ENCODE peak calls at places on chromosome 16, in five cellular contexts. M, J, Z, E and H are unnamed samples.

GRCh38 chr16:57667526-57668258 is 414 bp upstream of the ADGRG3 start:
- DNase-seq in Z (peak), E (no peak), M (peak), J (peak), H (no peak)

GRCh38 chr16:84672276-84673202 is 24.2 kb downstream of the KLHL36 start:
- DNase-seq in E (no peak), M (peak), J (peak), Z (peak), H (peak)

GRCh38 chr16:2817496-2818277 is 650 bp downstream of the PRSS21 start:
- DNase-seq in E (no peak), Z (peak), J (no peak), M (no peak), H (no peak)

GRCh38 chr16:60646631-60647030 is 1389.6 kb downstream of the CDH8 start:
- DNase-seq in M (no peak), E (no peak), J (no peak), Z (no peak), H (no peak)

GRCh38 chr16:31465788-31466370 is 6.1 kb upstream of the TGFB1I1 start:
- DNase-seq in E (no peak), M (no peak), J (no peak), Z (no peak), H (no peak)

GRCh38 chr16:77724174-77724573 is 1.9 kb downstream of the NUDT7 start:
- DNase-seq in M (no peak), J (peak), Z (no peak), E (no peak), H (no peak)

GRCh38 chr16:19703218-19703617 is 14.8 kb downstream of the KNOP1 start:
- DNase-seq in J (no peak), Z (no peak), E (no peak), M (no peak), H (no peak)

GRCh38 chr16:26709175-26709574 is 357.6 kb upstream of the C16orf82 start:
- DNase-seq in J (no peak), M (no peak), E (no peak), Z (peak), H (peak)

GRCh38 chr16:24670623-24671454 is 58.6 kb upstream of the TNRC6A start:
- DNase-seq in Z (no peak), M (peak), J (no peak), E (no peak), H (peak)

GRCh38 chr16:12207939-12208338 is 231.4 kb downstream of the SNX29 start:
- DNase-seq in J (no peak), E (no peak), M (no peak), Z (no peak), H (no peak)

DNA sequence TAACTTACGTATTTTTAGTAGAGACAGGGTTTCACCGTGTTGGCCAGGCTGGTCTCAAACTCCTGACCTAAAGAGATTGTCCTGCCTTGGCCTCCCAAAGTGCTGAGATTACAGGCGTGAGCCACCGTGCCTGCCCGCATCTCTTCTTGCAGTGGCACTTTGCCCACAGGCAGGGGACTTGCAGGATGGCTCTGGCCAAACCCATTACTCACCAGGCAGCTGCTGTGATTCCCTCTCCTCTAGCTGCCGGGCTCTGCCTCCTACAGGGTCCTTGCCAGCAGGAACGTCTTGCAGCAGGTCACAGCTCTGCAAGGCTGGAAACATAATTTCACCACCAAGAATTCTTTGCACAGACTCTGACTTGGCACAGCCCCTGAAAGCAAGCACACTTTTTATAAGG is 20.2 kb downstream of the COX4I1 start:
- DNase-seq in J (no peak), E (no peak), Z (no peak), M (no peak), H (peak)
- TF ChIP-seq KDM1A in J (no peak), E (no peak), Z (no peak), M (no peak), H (no peak)

GRCh38 chr16:4270595-4270994 is 2.2 kb downstream of the TFAP4 start:
- DNase-seq in M (no peak), J (no peak), Z (no peak), E (no peak), H (no peak)

GRCh38 chr16:4273858-4274291 is 1.1 kb upstream of the TFAP4 start:
- DNase-seq in E (no peak), M (peak), Z (no peak), J (peak), H (peak)

GRCh38 chr16:4271176-4272113 is 1.4 kb downstream of the TFAP4 start:
- DNase-seq in Z (peak), M (peak), J (peak), E (peak), H (peak)

GRCh38 chr16:4270091-4270490 is 2.7 kb downstream of the TFAP4 start:
- DNase-seq in E (no peak), Z (no peak), J (no peak), M (no peak), H (no peak)

DNA sequence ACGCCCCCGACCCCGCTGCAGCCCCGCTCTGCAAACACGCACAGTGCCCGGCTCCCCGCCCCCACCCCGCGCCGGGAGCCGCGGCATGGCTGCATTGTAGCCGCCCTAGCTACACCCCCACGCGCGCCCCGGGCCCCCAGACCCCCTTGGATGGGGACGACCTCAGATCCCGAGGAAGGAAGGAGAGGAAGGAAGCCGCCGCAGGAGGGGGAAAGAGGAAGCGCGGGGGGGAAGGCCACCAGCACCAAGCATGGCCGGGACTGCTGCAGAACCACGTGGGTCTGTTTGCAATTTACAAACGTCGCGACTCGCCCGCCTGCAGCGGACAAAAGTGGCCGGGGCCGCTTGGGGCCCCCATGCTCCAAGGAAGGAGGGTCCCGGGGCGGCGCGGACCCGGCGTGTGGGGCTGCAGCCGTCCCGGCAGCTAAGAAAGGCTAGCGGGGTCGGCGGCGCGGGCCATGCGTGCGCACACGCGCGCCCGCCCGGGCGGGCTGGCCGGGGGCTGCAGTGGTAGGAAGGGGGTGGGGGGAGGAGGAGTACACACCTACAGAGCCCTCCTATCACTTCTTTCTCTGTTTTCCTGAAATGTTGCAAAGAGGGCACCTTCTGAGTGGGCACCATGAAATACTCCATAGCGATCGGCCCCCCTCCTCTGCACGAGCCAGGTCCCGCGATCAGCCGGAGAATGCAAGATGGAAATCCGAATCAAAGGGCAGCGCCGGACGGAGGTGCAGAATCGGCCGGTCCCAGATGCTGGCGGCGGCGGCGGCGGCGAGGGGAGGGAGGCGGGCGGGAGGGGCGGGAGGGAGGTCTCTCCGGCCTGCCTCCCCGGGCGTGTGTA is 489 bp downstream of the TFAP4 start:
- DNase-seq in E (no peak), Z (peak), J (peak), M (peak), H (peak)
- TF ChIP-seq RAD21 in E (no peak), Z (no peak), J (no peak), M (no peak), H (no peak)

GRCh38 chr16:66477028-66477515 is 50.0 kb downstream of the BEAN1 start:
- DNase-seq in M (no peak), E (no peak), Z (no peak), J (no peak), H (no peak)

GRCh38 chr16:66474750-66475199 is 47.7 kb downstream of the BEAN1 start:
- DNase-seq in E (peak), J (no peak), Z (no peak), M (peak), H (no peak)

GRCh38 chr16:66473654-66474519 is 46.8 kb downstream of the BEAN1 start:
- DNase-seq in M (peak), E (no peak), J (no peak), Z (no peak), H (no peak)

GRCh38 chr16:66476328-66477027 is 49.4 kb downstream of the BEAN1 start:
- DNase-seq in E (no peak), M (peak), Z (peak), J (no peak), H (peak)

DNA sequence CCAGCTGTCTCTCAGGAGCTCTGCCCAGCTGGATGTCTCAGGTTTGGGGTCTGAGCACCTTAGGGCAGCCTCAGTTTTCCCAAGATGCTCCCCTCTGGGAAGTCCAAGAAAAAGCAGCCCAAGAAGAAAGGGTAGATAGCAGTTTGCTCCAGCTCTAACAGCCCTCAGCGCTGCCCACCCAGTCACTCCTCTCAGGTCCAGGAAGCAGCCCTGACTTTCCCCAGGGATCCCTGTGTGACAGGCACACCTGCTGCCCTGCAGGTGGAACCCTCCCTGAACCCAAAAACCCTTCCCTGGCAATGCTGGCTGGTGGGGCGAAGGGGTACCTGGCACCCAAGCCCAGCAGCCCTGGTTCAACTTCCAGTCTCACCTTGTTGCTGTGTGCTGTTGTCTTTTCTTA is 48.1 kb downstream of the BEAN1 start:
- DNase-seq in M (no peak), E (no peak), J (no peak), Z (no peak), H (no peak)
- TF ChIP-seq KDM1A in M (no peak), E (no peak), J (no peak), Z (no peak), H (no peak)

GRCh38 chr16:22946433-22946832 is 132.5 kb downstream of the HS3ST2 start:
- DNase-seq in Z (no peak), J (no peak), E (no peak), M (no peak), H (no peak)

GRCh38 chr16:22945361-22945760 is 131.4 kb downstream of the HS3ST2 start:
- DNase-seq in M (no peak), Z (no peak), E (no peak), J (no peak), H (no peak)

GRCh38 chr16:22938647-22939046 is 124.7 kb downstream of the HS3ST2 start:
- DNase-seq in Z (no peak), E (no peak), M (no peak), J (no peak), H (no peak)

GRCh38 chr16:22941970-22942501 is 128.1 kb downstream of the HS3ST2 start:
- DNase-seq in E (no peak), J (no peak), M (no peak), Z (no peak), H (no peak)

DNA sequence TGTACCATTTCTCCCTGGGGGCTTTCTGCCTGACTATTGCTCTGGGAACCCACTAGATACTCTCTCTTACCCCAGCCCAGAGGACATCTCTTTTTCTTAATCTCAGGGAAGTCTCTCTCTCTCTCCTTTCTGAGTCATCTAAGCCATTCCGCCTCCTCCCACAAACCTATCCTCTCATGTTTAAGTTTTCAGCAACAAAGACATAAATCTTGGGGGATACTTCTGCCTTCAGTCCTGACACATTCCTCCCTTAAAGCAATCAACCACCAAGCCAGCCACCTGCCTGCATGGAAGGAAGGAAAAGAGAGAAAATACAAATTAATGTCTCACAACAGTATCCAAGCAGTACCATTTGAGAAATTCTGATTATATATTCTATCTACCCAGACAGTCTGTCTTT is 128.8 kb downstream of the HS3ST2 start:
- DNase-seq in Z (no peak), J (no peak), E (no peak), M (no peak), H (no peak)
- TF ChIP-seq RAD21 in Z (no peak), J (no peak), E (no peak), M (no peak), H (no peak)

GRCh38 chr16:86517652-86518258 is 7.4 kb downstream of the FOXF1 start:
- DNase-seq in Z (peak), M (peak), J (peak), E (no peak), H (peak)
- TF ChIP-seq KDM1A in Z (no peak), M (no peak), J (no peak), E (no peak), H (no peak)

DNA sequence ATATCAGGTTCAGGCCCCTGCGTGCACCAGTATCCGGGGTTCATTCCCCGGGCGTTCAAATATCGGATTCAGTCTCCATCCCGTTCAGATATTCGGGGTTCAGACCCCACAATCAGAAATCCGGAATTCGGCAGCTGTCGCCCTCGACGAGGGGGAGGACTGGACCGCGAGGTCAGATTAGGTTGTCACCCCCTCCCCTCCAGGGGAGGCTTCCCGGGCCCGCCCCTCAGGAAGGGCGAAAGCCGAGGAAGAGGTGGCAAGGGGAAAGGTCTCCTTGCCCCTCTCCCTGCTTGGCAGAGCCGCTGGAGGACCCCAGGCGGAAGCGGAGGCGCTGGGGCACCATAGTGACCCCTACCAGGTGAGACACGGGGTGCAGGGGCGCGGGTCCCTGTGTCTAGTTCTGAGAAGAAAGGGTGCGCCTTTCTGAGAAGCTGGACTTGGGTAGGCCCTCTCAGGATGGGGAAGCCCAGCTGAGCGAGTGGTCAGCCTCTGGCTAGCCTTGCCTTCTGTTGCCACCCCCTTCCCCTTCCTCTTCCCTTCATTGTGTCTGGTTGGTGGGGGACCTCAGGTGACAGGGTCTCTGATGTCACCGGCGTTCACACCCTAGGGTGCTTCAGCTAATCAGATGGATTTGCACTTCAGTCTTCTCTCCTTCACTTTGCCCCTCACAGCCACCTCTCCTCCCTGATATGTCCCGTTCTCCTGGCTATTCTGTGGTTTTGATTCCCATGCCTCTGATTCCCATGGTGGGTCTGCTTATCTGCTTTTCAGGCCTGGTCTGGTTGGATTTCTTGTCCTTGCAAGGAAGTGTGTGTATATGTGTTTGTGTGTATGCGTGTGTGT is 844 bp downstream of the TAOK2 start:
- DNase-seq in Z (peak), E (no peak), M (no peak), J (no peak), H (no peak)
- TF ChIP-seq RAD21 in Z (no peak), E (no peak), M (no peak), J (no peak), H (no peak)

DNA sequence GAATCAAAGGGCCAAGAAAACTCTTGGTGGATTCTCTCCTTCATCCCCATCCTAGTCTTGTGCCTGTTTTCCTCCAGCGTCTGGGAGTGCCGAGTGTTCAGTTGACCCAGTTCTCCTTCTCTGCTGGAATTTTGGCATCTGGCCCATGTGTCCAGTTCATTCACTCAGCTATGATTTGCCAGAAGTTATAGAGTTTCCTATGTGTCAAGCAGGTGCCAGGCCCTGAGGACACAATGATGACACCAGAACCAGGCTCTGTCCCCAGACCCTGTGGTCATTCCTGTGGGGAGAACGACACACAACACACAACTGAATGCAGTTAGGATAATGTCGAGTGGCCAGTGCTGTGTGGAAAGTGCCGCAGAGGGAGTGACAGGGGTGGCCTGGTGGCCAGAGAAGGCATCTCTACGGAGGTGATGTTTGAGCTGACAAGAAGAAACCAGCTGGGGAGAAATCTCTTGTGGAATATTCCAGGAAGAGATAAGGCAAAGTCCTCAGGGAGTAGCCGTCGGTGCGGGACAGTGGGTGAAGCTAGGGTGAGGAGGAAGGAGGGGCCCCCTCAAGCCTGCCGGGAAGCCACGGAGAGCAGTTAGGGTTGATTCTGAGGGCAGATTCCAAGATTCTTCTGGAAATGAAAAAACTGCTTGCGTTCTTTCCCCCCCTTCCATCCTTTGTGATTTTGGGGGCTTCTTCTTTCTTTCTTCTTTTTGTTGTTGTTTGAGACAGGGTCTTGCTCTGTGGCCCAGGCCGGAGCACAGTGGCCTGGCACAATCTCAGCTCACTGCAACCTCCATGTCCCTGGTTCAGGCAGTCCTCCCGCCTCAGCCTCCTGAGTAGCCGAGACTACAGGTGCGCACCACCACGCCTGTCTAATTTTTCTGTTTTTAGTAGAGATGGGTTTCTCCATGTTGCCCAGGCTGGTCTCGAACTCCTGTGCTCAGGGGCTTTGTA is 35.8 kb upstream of the IL34 start:
- DNase-seq in Z (peak), M (no peak), E (no peak), J (no peak), H (no peak)
- TF ChIP-seq KDM1A in Z (no peak), M (no peak), E (no peak), J (no peak), H (no peak)

GRCh38 chr16:50695017-50696000 is 1.9 kb downstream of the NOD2 start:
- DNase-seq in Z (no peak), M (no peak), J (no peak), E (no peak), H (no peak)
- TF ChIP-seq RAD21 in Z (no peak), M (no peak), J (no peak), E (no peak), H (no peak)